ENCODE peak calls at places on chromosome 1, in five cellular contexts. G, D, Q, B and C are unnamed samples.

GRCh38 chr1:181765627-181766026 is 282.3 kb downstream of the CACNA1E start:
- DNase-seq in B (no peak), Q (no peak), G (no peak), D (no peak), C (no peak)

GRCh38 chr1:2021550-2021949 is 2.4 kb downstream of the GABRD start:
- DNase-seq in Q (peak; percentile 70), B (no peak), G (no peak), D (no peak), C (no peak)

GRCh38 chr1:66809736-66810326 is 8.8 kb upstream of the INSL5 start:
- DNase-seq in G (no peak), Q (no peak), D (peak; percentile 19), B (peak; percentile 2), C (peak; percentile 46)

GRCh38 chr1:72051538-72051937 is 230.8 kb downstream of the NEGR1 start:
- DNase-seq in B (no peak), Q (no peak), G (no peak), D (no peak), C (peak; percentile 7)

GRCh38 chr1:56362994-56363770 is 216.2 kb downstream of the PLPP3 start:
- DNase-seq in D (no peak), Q (no peak), G (no peak), B (no peak), C (no peak)

GRCh38 chr1:64195089-64195410 is 8.4 kb upstream of the UBE2U start:
- DNase-seq in B (no peak), D (no peak), Q (no peak), G (no peak), C (no peak)

GRCh38 chr1:3068400-3069361 is at the start of gene PRDM16:
- DNase-seq in Q (peak; percentile 59), D (peak; percentile 2), B (no peak), G (no peak), C (peak; percentile 53)

GRCh38 chr1:220809704-220810103 is 23.0 kb downstream of the MTARC1 start:
- DNase-seq in B (no peak), G (no peak), Q (no peak), D (no peak), C (no peak)

GRCh38 chr1:15158506-15159165 is 5.1 kb downstream of the TMEM51 start:
- DNase-seq in B (peak; percentile 71), Q (no peak), G (no peak), D (peak; percentile 92), C (peak; percentile 84)

GRCh38 chr1:12142891-12143630 is 23.7 kb upstream of the TNFRSF1B start:
- DNase-seq in Q (no peak), B (no peak), D (no peak), G (no peak), C (no peak)